ENCODE peak calls at places on chromosomes 16 and 17, in nine cellular contexts. H is testis; J is ovary; P is K562; G is neuronal stem cell; E is naive thymus-derived CD4-positive, alpha-beta T cell; V is GM23248; U is H9; R is endodermal cell. W is an unnamed sample. For H3K4me1, the result is how much of the 10 kb centered on the place peaks cover.

GRCh38 chr17:56679148-56679766 is 85.8 kb downstream of the NOG start:
- DNase-seq in J (no peak), R (peak), G (peak), H (no peak), P (peak), U (no peak), V (peak), E (no peak), W (peak)

GRCh38 chr17:44203731-44204452 is 4.2 kb upstream of the ATXN7L3 start:
- DNase-seq in H (no peak), J (no peak), R (peak), G (peak), E (peak), P (peak), U (peak), V (peak), W (peak)

GRCh38 chr17:64638552-64639198 is 23.4 kb downstream of the SMURF2 start:
- DNase-seq in P (no peak), V (peak), E (no peak), G (no peak), R (no peak), U (no peak), J (no peak), H (no peak), W (no peak)

GRCh38 chr17:76697702-76698465 is 12.9 kb downstream of the MXRA7 start:
- DNase-seq in G (peak), U (no peak), R (peak), J (no peak), P (peak), E (no peak), V (peak), H (peak), W (no peak)

GRCh38 chr17:79696159-79696982 is 34.4 kb upstream of the ENPP7 start:
- DNase-seq in E (no peak), G (no peak), P (no peak), R (no peak), U (no peak), V (no peak), J (no peak), H (no peak), W (no peak)

GRCh38 chr16:12917246-12917645 is 15.8 kb downstream of the SHISA9 start:
- DNase-seq in U (no peak), G (no peak), H (no peak), E (no peak), P (no peak), R (no peak), J (no peak), V (no peak), W (no peak)

GRCh38 chr16:14310519-14310991 is 239.4 kb downstream of the MRTFB start:
- DNase-seq in G (no peak), R (peak), P (peak), V (peak), E (no peak), J (no peak), U (peak), H (no peak), W (no peak)

GRCh38 chr16:26395700-26396099 is 671.0 kb upstream of the C16orf82 start:
- DNase-seq in R (no peak), H (no peak), G (no peak), U (no peak), J (no peak), E (no peak), P (no peak), V (no peak), W (no peak)

GRCh38 chr16:53372942-53373871 is 61.1 kb upstream of the RBL2 start:
- DNase-seq in H (peak), J (no peak), U (peak), E (peak), G (no peak), R (no peak), V (no peak), P (peak), W (peak)

GRCh38 chr17:56755310-56755709 is 78.4 kb downstream of the C17orf67 start:
- DNase-seq in G (no peak), E (no peak), P (no peak), R (no peak), J (no peak), H (no peak), U (no peak), V (no peak), W (no peak)

GRCh38 chr17:21029032-21029431 is 13.8 kb downstream of the USP22 start:
- DNase-seq in P (no peak), H (no peak), U (no peak), E (no peak), V (peak), G (no peak), R (peak), J (no peak), W (no peak)

GRCh38 chr17:39064374-39064773 is 87.1 kb downstream of the PLXDC1 start:
- DNase-seq in U (no peak), J (no peak), H (no peak), V (peak), P (no peak), R (no peak), G (no peak), E (no peak), W (no peak)

GRCh38 chr16:70804153-70804728 is 3.3 kb upstream of the VAC14 start:
- DNase-seq in G (no peak), P (no peak), E (no peak), H (no peak), V (peak), J (no peak), R (peak), U (no peak), W (no peak)

GRCh38 chr17:4551141-4551540 is 4.0 kb downstream of the MYBBP1A start:
- DNase-seq in E (no peak), R (peak), H (no peak), J (no peak), P (no peak), V (peak), U (no peak), G (no peak), W (no peak)

GRCh38 chr17:51853857-51854256 is 304.7 kb downstream of the CA10 start:
- DNase-seq in J (no peak), P (no peak), G (no peak), E (no peak), V (no peak), R (no peak), H (no peak), U (no peak), W (no peak)

GRCh38 chr17:82983510-82984248 is 95.7 kb upstream of the METRNL start:
- DNase-seq in U (no peak), V (no peak), E (no peak), P (no peak), H (peak), R (no peak), G (no peak), J (no peak), W (no peak)
- H3K4me1 ChIP-seq in U (under half), V (under half), E (under half), P (under half), H (under half), R (under half), G (under half), J (under half), W (under half)

GRCh38 chr17:75393523-75394331 is 11.8 kb downstream of the GRB2 start:
- DNase-seq in J (peak), U (peak), V (peak), P (peak), E (peak), G (peak), H (peak), R (peak), W (peak)
- H3K4me1 ChIP-seq in J (under half), U (under half), V (under half), P (under half), E (under half), G (under half), H (under half), R (under half), W (half or more)

DNA sequence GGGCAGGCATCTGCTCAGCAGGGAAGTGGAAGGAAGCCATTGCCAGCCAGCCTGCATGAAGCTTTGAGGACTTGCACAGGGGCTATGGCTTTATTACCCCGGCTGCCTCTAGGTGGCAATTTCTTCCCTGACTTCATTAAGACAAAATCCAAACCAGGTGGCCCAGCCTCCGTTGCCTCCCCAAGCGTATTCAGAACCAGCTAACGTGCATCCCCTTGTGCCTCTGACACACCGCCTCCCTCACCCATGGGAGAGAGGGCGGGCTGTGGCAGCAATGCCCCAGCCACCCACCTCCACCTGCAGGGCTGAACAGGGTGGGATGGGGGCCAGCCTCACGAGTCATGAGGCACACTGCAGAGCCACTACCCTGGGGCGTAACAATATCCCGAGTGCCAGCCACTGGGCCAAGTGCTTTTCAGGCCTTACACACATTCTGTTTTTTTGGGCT is 6.8 kb downstream of the KIFC3 start:
- DNase-seq in U (peak), E (peak), G (no peak), R (peak), V (peak), P (peak), J (no peak), H (peak), W (peak)
- H3K4me1 ChIP-seq in U (under half), E (under half), G (under half), R (under half), V (under half), P (under half), J (under half), H (under half), W (under half)

GRCh38 chr17:28892024-28892423 is 5.5 kb downstream of the FLOT2 start:
- DNase-seq in V (no peak), U (no peak), G (no peak), R (no peak), E (no peak), H (no peak), J (no peak), P (no peak), W (no peak)

GRCh38 chr17:28889996-28890395 is 7.5 kb downstream of the FLOT2 start:
- DNase-seq in P (no peak), G (no peak), E (no peak), U (no peak), J (no peak), R (no peak), V (no peak), H (no peak), W (no peak)

GRCh38 chr17:28887871-28888471 is 9.6 kb downstream of the FLOT2 start:
- DNase-seq in V (no peak), U (no peak), J (no peak), R (no peak), P (no peak), H (no peak), E (no peak), G (no peak), W (no peak)

GRCh38 chr17:28888832-28889231 is 8.7 kb downstream of the FLOT2 start:
- DNase-seq in V (no peak), P (no peak), G (no peak), R (no peak), U (no peak), H (no peak), J (no peak), E (no peak), W (no peak)

GRCh38 chr17:28891201-28891600 is 6.3 kb downstream of the FLOT2 start:
- DNase-seq in R (no peak), V (no peak), U (no peak), P (no peak), J (no peak), G (no peak), E (no peak), H (no peak), W (no peak)
- H3K4me1 ChIP-seq in R (under half), V (under half), U (under half), P (under half), J (under half), G (under half), E (under half), H (under half), W (half or more)

GRCh38 chr17:48549909-48550308 is 5.0 kb upstream of the HOXB2 start:
- DNase-seq in R (no peak), G (no peak), U (no peak), E (no peak), H (no peak), J (no peak), P (no peak), V (no peak), W (no peak)
- H3K4me1 ChIP-seq in R (under half), G (under half), U (under half), E (under half), H (under half), J (under half), P (half or more), V (under half), W (under half)

GRCh38 chr16:56607675-56608042 is 725 bp upstream of the MT2A start:
- DNase-seq in R (no peak), E (no peak), P (no peak), H (no peak), V (no peak), J (no peak), G (no peak), U (no peak), W (no peak)

GRCh38 chr16:56608043-56608875 is at the start of gene MT2A:
- DNase-seq in E (peak), V (peak), G (peak), H (peak), P (peak), R (peak), U (peak), J (peak), W (peak)

GRCh38 chr16:56606071-56606687 is 2.2 kb upstream of the MT2A start:
- DNase-seq in G (no peak), V (peak), E (no peak), R (no peak), J (peak), U (no peak), P (no peak), H (no peak), W (no peak)

GRCh38 chr16:56605475-56605874 is 2.9 kb upstream of the MT2A start:
- DNase-seq in R (no peak), G (no peak), J (no peak), P (no peak), V (no peak), E (no peak), U (no peak), H (no peak), W (no peak)

DNA sequence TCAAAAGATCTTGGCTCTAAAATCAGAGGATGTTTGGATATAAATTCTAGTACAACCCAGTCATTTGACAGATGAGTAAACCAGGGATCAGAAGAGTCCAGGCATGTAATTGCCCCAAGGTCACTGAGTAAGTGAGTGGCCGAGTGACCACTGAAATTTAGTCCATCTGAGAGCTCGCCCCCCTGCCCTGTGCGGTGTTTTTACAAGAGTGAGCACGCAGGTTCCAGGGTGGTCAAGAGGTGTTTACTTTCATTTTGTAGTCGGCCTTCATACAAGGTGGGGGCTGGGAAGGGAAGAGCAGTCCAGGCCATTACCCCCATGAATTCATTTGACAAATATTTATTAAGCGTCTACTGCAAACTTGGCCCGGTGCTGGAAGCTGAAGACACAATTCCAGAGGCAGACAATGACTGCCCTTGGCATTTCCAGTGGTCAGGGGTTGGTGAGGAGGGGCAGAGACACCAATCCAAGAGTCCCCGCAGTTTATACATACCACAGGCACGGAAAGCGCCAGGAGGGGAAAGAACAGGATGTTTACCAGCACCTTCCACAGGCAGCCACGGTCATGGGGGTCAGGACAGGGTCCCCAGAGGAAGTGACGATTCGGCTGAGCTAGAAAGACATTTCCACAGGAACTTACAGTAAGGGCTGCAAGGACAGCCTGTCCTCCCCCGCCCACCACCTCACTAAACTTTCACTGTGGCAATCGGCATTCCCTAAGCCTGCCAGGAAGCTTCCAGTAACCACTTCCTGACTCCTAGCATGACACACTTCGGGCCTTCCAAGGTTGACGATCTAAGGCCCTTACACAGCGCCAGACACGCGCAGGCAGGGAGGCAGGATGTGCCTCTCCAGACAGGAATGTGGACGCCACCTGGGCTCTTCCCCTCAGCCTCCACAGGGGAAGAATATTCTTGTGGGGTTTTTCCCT is 1.4 kb upstream of the MT2A start:
- DNase-seq in H (peak), R (peak), J (peak), P (no peak), V (peak), U (no peak), E (no peak), G (no peak), W (peak)
- H3K4me1 ChIP-seq in H (under half), R (under half), J (under half), P (under half), V (under half), U (under half), E (under half), G (under half), W (under half)

GRCh38 chr17:81045590-81046095 is 10.7 kb downstream of the BAIAP2 start:
- DNase-seq in R (no peak), U (no peak), P (no peak), E (no peak), J (no peak), H (no peak), G (no peak), V (no peak), W (no peak)
- H3K4me1 ChIP-seq in R (under half), U (under half), P (under half), E (under half), J (under half), H (under half), G (under half), V (under half), W (under half)